ENCODE peak calls at places on chromosomes 6 and 20, in four cellular contexts. N is T-helper 9 cell; T is stimulated activated CD4-positive, alpha-beta T cell treated with anti-CD3 and anti-CD28 coated beads, Interleukin-1b, Interleukin-23, amount 100 ng/mL, for 48 hours; R is HFFc6. E is an unnamed sample.

GRCh38 chr6:156396791-156397418 is 380.3 kb upstream of the ARID1B start:
- DNase-seq in T (peak), N (peak), R (no peak), E (no peak)

GRCh38 chr6:5058254-5058653 is 26.9 kb upstream of the PPP1R3G start:
- DNase-seq in R (no peak), N (no peak), T (no peak), E (no peak)

GRCh38 chr20:20413801-20414200 is 45.9 kb downstream of the INSM1 start:
- DNase-seq in R (no peak), N (no peak), T (no peak), E (no peak)

GRCh38 chr6:146041282-146041681 is 12.4 kb downstream of the GRM1 start:
- DNase-seq in R (no peak), N (no peak), T (no peak), E (no peak)

GRCh38 chr6:3370361-3371221 is 86.3 kb downstream of the SLC22A23 start:
- DNase-seq in R (no peak), N (peak), T (no peak), E (no peak)

GRCh38 chr6:127900935-127901334 is at the start of gene THEMIS:
- DNase-seq in N (peak), R (no peak), T (no peak), E (no peak)

GRCh38 chr20:9506964-9507369 is 7.4 kb upstream of the LAMP5 start:
- DNase-seq in T (no peak), R (no peak), N (no peak), E (no peak)

GRCh38 chr6:76837564-76837963 is 625.7 kb downstream of the HTR1B start:
- DNase-seq in R (no peak), T (no peak), N (no peak), E (no peak)

GRCh38 chr6:169101981-169102380 is 151.7 kb downstream of the THBS2 start:
- DNase-seq in N (no peak), T (no peak), R (peak), E (no peak)

GRCh38 chr6:107098436-107099307 is 16.6 kb downstream of the BEND3 start:
- DNase-seq in R (no peak), N (no peak), T (no peak), E (no peak)

GRCh38 chr20:42392417-42392816 is 774.2 kb upstream of the CHD6 start:
- DNase-seq in T (no peak), R (no peak), N (no peak), E (no peak)

GRCh38 chr6:166770216-166771116 is 143.4 kb upstream of the RPS6KA2 start:
- DNase-seq in R (peak), T (no peak), N (no peak), E (no peak)

GRCh38 chr6:36068012-36068392 is 40.4 kb downstream of the MAPK14 start:
- DNase-seq in R (no peak), N (no peak), T (no peak), E (no peak)

GRCh38 chr20:8639112-8639778 is 429.6 kb upstream of the PLCB4 start:
- DNase-seq in N (no peak), R (no peak), T (no peak), E (no peak)

GRCh38 chr6:122969999-122970398 is 26.0 kb upstream of the CLVS2 start:
- DNase-seq in T (no peak), N (no peak), R (no peak), E (no peak)

GRCh38 chr20:38230253-38230551 is 30.3 kb downstream of the KIAA1755 start:
- DNase-seq in T (no peak), R (no peak), N (no peak), E (no peak)

GRCh38 chr20:62123450-62124118 is 1.3 kb downstream of the LSM14B start:
- DNase-seq in N (no peak), T (no peak), R (peak), E (no peak)

GRCh38 chr6:6915219-6915618 is 192.5 kb upstream of the RREB1 start:
- DNase-seq in R (no peak), T (no peak), N (no peak), E (no peak)

GRCh38 chr6:119110601-119111548 is 32.4 kb upstream of the FAM184A start:
- DNase-seq in T (peak), N (peak), R (peak), E (no peak)

E was measured in brain pericyte.